ENCODE peak calls at places on chromosomes 3 and 15, in five cellular contexts. One of them, this sample, is unnamed.

GRCh38 chr3:84683493-84683892 is 275.3 kb upstream of the CADM2 start:
- DNase-seq in AG10803: no peak
- DNase-seq in HL-60: peak
- DNase-seq in fibroblast of lung: no peak
- DNase-seq in GM12865: no peak
- DNase-seq in this sample: no peak

GRCh38 chr3:188568750-188569149 is 414.8 kb downstream of the LPP start:
- DNase-seq in AG10803: peak
- DNase-seq in HL-60: no peak
- DNase-seq in fibroblast of lung: peak
- DNase-seq in GM12865: no peak
- DNase-seq in this sample: no peak

GRCh38 chr3:95327478-95327877 is 1264.6 kb downstream of the NSUN3 start:
- DNase-seq in AG10803: no peak
- DNase-seq in HL-60: no peak
- DNase-seq in fibroblast of lung: no peak
- DNase-seq in GM12865: no peak
- DNase-seq in this sample: no peak

GRCh38 chr3:183082355-183082915 is 16.9 kb downstream of the MCCC1 start:
- DNase-seq in AG10803: no peak
- DNase-seq in HL-60: no peak
- DNase-seq in fibroblast of lung: no peak
- DNase-seq in GM12865: no peak
- DNase-seq in this sample: no peak

GRCh38 chr15:69855601-69856000 is 242.1 kb downstream of the TLE3 start:
- DNase-seq in AG10803: no peak
- DNase-seq in HL-60: no peak
- DNase-seq in fibroblast of lung: no peak
- DNase-seq in GM12865: no peak
- DNase-seq in this sample: no peak

GRCh38 chr3:161598639-161599038 is 102.0 kb downstream of the OTOL1 start:
- DNase-seq in AG10803: no peak
- DNase-seq in HL-60: no peak
- DNase-seq in fibroblast of lung: no peak
- DNase-seq in GM12865: no peak
- DNase-seq in this sample: no peak

GRCh38 chr3:65928110-65928509 is 110.6 kb downstream of the MAGI1 start:
- DNase-seq in AG10803: no peak
- DNase-seq in HL-60: no peak
- DNase-seq in fibroblast of lung: no peak
- DNase-seq in GM12865: no peak
- DNase-seq in this sample: no peak

GRCh38 chr3:126394977-126395321 is 240 bp downstream of the CFAP100 start:
- DNase-seq in AG10803: no peak
- DNase-seq in HL-60: no peak
- DNase-seq in fibroblast of lung: no peak
- DNase-seq in GM12865: no peak
- DNase-seq in this sample: no peak

GRCh38 chr3:11803977-11804903 is 42.4 kb downstream of the TAMM41 start:
- DNase-seq in AG10803: peak
- DNase-seq in HL-60: peak
- DNase-seq in fibroblast of lung: peak
- DNase-seq in GM12865: peak
- DNase-seq in this sample: no peak

GRCh38 chr3:3134750-3135448 is 8.2 kb downstream of the TRNT1 start:
- DNase-seq in AG10803: peak
- DNase-seq in HL-60: no peak
- DNase-seq in fibroblast of lung: peak
- DNase-seq in GM12865: no peak
- DNase-seq in this sample: no peak

GRCh38 chr3:151875759-151876158 is 2.3 kb downstream of the SUCNR1 start:
- DNase-seq in AG10803: no peak
- DNase-seq in HL-60: peak
- DNase-seq in fibroblast of lung: no peak
- DNase-seq in GM12865: peak
- DNase-seq in this sample: no peak

GRCh38 chr3:57019057-57019456 is 41.4 kb upstream of the SPATA12 start:
- DNase-seq in AG10803: no peak
- DNase-seq in HL-60: no peak
- DNase-seq in fibroblast of lung: no peak
- DNase-seq in GM12865: no peak
- DNase-seq in this sample: no peak

GRCh38 chr15:43266834-43267233 is at the start of gene TGM5:
- DNase-seq in AG10803: no peak
- DNase-seq in HL-60: peak
- DNase-seq in fibroblast of lung: no peak
- DNase-seq in GM12865: no peak
- DNase-seq in this sample: no peak

GRCh38 chr3:189563841-189564563 is 67.2 kb upstream of the TP63 start:
- DNase-seq in AG10803: peak
- DNase-seq in HL-60: no peak
- DNase-seq in fibroblast of lung: peak
- DNase-seq in GM12865: peak
- DNase-seq in this sample: no peak

GRCh38 chr3:13202744-13203397 is 129.6 kb upstream of the IQSEC1 start:
- DNase-seq in AG10803: no peak
- DNase-seq in HL-60: no peak
- DNase-seq in fibroblast of lung: no peak
- DNase-seq in GM12865: no peak
- DNase-seq in this sample: peak

GRCh38 chr3:42042747-42043115 is 48.4 kb upstream of the TRAK1 start:
- DNase-seq in AG10803: peak
- DNase-seq in HL-60: no peak
- DNase-seq in fibroblast of lung: no peak
- DNase-seq in GM12865: no peak
- DNase-seq in this sample: no peak

GRCh38 chr15:61890106-61890505 is 170.1 kb downstream of the VPS13C start:
- DNase-seq in AG10803: no peak
- DNase-seq in HL-60: no peak
- DNase-seq in fibroblast of lung: no peak
- DNase-seq in GM12865: no peak
- DNase-seq in this sample: no peak

GRCh38 chr3:50542177-50543034 is 25.1 kb downstream of the C3orf18 start:
- DNase-seq in AG10803: peak
- DNase-seq in HL-60: peak
- DNase-seq in fibroblast of lung: peak
- DNase-seq in GM12865: peak
- DNase-seq in this sample: no peak

GRCh38 chr3:14319654-14320182 is 82.7 kb upstream of the SLC6A6 start:
- DNase-seq in AG10803: peak
- DNase-seq in HL-60: peak
- DNase-seq in fibroblast of lung: peak
- DNase-seq in GM12865: peak
- DNase-seq in this sample: no peak

GRCh38 chr3:133812872-133813271 is 7.3 kb downstream of the SRPRB start:
- DNase-seq in AG10803: peak
- DNase-seq in HL-60: no peak
- DNase-seq in fibroblast of lung: peak
- DNase-seq in GM12865: no peak
- DNase-seq in this sample: no peak

GRCh38 chr3:17801131-17801530 is 58.7 kb upstream of the TBC1D5 start:
- DNase-seq in AG10803: no peak
- DNase-seq in HL-60: no peak
- DNase-seq in fibroblast of lung: no peak
- DNase-seq in GM12865: no peak
- DNase-seq in this sample: no peak

GRCh38 chr3:52385157-52385556 is 59.7 kb downstream of the SEMA3G start:
- DNase-seq in AG10803: peak
- DNase-seq in HL-60: peak
- DNase-seq in fibroblast of lung: peak
- DNase-seq in GM12865: peak
- DNase-seq in this sample: no peak

GRCh38 chr3:193844472-193844871 is 251.5 kb downstream of the OPA1 start:
- DNase-seq in AG10803: no peak
- DNase-seq in HL-60: no peak
- DNase-seq in fibroblast of lung: no peak
- DNase-seq in GM12865: no peak
- DNase-seq in this sample: no peak

GRCh38 chr3:8336456-8336855 is 165.2 kb upstream of the LMCD1 start:
- DNase-seq in AG10803: no peak
- DNase-seq in HL-60: no peak
- DNase-seq in fibroblast of lung: no peak
- DNase-seq in GM12865: no peak
- DNase-seq in this sample: no peak
- TF ChIP-seq CTCF in AG10803: peak
- TF ChIP-seq CTCF in HL-60: no peak
- TF ChIP-seq CTCF in fibroblast of lung: peak
- TF ChIP-seq CTCF in GM12865: peak
- TF ChIP-seq CTCF in this sample: peak

GRCh38 chr3:112131111-112131510 is 1.9 kb downstream of the GCSAM start:
- DNase-seq in AG10803: no peak
- DNase-seq in HL-60: no peak
- DNase-seq in fibroblast of lung: no peak
- DNase-seq in GM12865: peak
- DNase-seq in this sample: no peak

GRCh38 chr3:112128843-112129727 is 4.0 kb downstream of the GCSAM start:
- DNase-seq in AG10803: peak
- DNase-seq in HL-60: peak
- DNase-seq in fibroblast of lung: peak
- DNase-seq in GM12865: peak
- DNase-seq in this sample: no peak

GRCh38 chr3:112132088-112132487 is 960 bp downstream of the GCSAM start:
- DNase-seq in AG10803: no peak
- DNase-seq in HL-60: no peak
- DNase-seq in fibroblast of lung: no peak
- DNase-seq in GM12865: peak
- DNase-seq in this sample: no peak

GRCh38 chr3:112130638-112130993 is 2.4 kb downstream of the GCSAM start:
- DNase-seq in AG10803: no peak
- DNase-seq in HL-60: no peak
- DNase-seq in fibroblast of lung: no peak
- DNase-seq in GM12865: peak
- DNase-seq in this sample: no peak

GRCh38 chr3:112129925-112130637 is 3.0 kb downstream of the GCSAM start:
- DNase-seq in AG10803: no peak
- DNase-seq in HL-60: no peak
- DNase-seq in fibroblast of lung: no peak
- DNase-seq in GM12865: peak
- DNase-seq in this sample: no peak
- TF ChIP-seq CTCF in AG10803: no peak
- TF ChIP-seq CTCF in HL-60: no peak
- TF ChIP-seq CTCF in fibroblast of lung: no peak
- TF ChIP-seq CTCF in GM12865: no peak
- TF ChIP-seq CTCF in this sample: no peak

GRCh38 chr3:122716667-122717066 is 36.0 kb downstream of the PARP14 start:
- DNase-seq in AG10803: no peak
- DNase-seq in HL-60: no peak
- DNase-seq in fibroblast of lung: no peak
- DNase-seq in GM12865: no peak
- DNase-seq in this sample: no peak
- TF ChIP-seq CTCF in AG10803: no peak
- TF ChIP-seq CTCF in HL-60: no peak
- TF ChIP-seq CTCF in fibroblast of lung: no peak
- TF ChIP-seq CTCF in GM12865: no peak
- TF ChIP-seq CTCF in this sample: no peak

DNA sequence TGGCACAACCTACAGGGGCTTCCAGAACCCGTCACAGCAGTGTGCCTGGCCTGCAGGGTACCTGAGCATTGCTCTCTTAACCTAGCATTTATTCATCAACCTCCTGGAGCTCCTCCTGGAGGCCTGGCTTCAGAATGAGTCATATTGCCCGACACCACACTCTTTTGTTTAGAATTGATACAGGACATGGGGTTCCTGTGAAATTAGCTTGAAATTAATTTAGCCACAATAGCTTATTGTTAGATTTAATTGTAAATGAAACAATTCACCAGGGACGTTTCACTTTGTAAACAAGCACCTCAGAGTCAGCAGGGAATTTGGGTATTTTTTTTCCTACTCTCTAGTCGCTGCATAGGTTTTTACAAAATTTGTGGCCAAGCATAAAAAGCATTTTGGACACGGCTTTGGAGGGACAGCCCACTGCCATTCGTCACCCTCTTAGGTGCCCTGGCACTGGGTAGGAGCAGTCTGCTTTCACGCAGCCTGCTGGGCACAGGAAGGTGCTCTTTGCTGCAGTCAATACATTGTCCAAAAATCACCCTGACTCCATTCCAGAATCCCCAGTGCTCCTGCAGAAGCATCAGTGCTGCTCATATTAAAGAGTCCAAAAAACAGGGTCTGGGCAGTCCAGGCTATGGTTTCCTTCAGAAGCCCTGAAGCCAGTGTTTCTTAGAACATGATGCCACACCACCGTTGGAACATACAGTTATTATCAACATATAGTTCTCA is 60.8 kb upstream of the MEF2A start:
- DNase-seq in AG10803: no peak
- DNase-seq in HL-60: no peak
- DNase-seq in fibroblast of lung: peak
- DNase-seq in GM12865: peak
- DNase-seq in this sample: no peak
- TF ChIP-seq CTCF in AG10803: peak
- TF ChIP-seq CTCF in HL-60: no peak
- TF ChIP-seq CTCF in fibroblast of lung: peak
- TF ChIP-seq CTCF in GM12865: peak
- TF ChIP-seq CTCF in this sample: peak

GRCh38 chr3:150528359-150528797 is 17.9 kb downstream of the SERP1 start:
- DNase-seq in AG10803: peak
- DNase-seq in HL-60: no peak
- DNase-seq in fibroblast of lung: no peak
- DNase-seq in GM12865: peak
- DNase-seq in this sample: no peak
- TF ChIP-seq CTCF in AG10803: peak
- TF ChIP-seq CTCF in HL-60: no peak
- TF ChIP-seq CTCF in fibroblast of lung: peak
- TF ChIP-seq CTCF in GM12865: peak
- TF ChIP-seq CTCF in this sample: peak

DNA sequence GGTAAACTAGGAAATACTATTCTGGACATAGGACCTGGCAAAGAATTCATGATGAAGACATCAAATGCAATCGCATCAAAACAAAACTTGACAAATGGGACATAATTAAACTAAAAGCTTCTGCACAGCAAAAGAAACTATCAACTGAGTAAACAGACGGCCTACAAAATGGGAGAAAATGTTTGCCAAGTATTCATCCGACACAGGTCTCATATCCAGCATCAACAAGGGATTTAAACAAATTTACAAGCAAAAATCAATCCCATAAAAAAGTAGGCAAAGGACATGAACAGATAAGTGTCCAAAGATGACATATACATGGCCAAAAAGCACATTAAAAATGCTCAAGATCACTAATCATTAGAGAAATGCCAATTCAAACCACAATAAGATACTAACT is 1088.9 kb downstream of the NAALADL2 start:
- DNase-seq in AG10803: no peak
- DNase-seq in HL-60: no peak
- DNase-seq in fibroblast of lung: no peak
- DNase-seq in GM12865: no peak
- DNase-seq in this sample: no peak
- TF ChIP-seq CTCF in AG10803: no peak
- TF ChIP-seq CTCF in HL-60: no peak
- TF ChIP-seq CTCF in fibroblast of lung: no peak
- TF ChIP-seq CTCF in GM12865: no peak
- TF ChIP-seq CTCF in this sample: no peak

GRCh38 chr15:53160092-53160704 is 370.1 kb upstream of the ONECUT1 start:
- DNase-seq in AG10803: no peak
- DNase-seq in HL-60: no peak
- DNase-seq in fibroblast of lung: no peak
- DNase-seq in GM12865: no peak
- DNase-seq in this sample: no peak
- TF ChIP-seq CTCF in AG10803: no peak
- TF ChIP-seq CTCF in HL-60: no peak
- TF ChIP-seq CTCF in fibroblast of lung: no peak
- TF ChIP-seq CTCF in GM12865: no peak
- TF ChIP-seq CTCF in this sample: no peak